ENCODE peak calls at places on chromosome 10, in nine cellular contexts. R is A549, Y is adipocyte, P is neural progenitor cell, D is astrocyte of the spinal cord, W is spleen, T is heart right ventricle, L is GM23248, G is GM12865. O is an unnamed sample.

GRCh38 chr10:62016477-62017140 is 115.1 kb downstream of the ARID5B start:
- DNase-seq in D (no peak), W (no peak), G (no peak), Y (peak; percentile 33), L (peak; percentile 52), R (no peak), T (no peak), P (no peak), O (no peak)

GRCh38 chr10:94131885-94132284 is 138.2 kb downstream of the PLCE1 start:
- DNase-seq in G (no peak), Y (peak; percentile 50), D (peak; percentile 50), P (no peak), W (no peak), L (peak; percentile 80), T (no peak), R (no peak), O (no peak)

GRCh38 chr10:118763202-118763988 is 8.6 kb upstream of the CACUL1 start:
- DNase-seq in R (no peak), T (no peak), P (no peak), G (no peak), W (no peak), L (peak; percentile 12), Y (no peak), D (no peak), O (no peak)

GRCh38 chr10:62996925-62997324 is 136.2 kb upstream of the NRBF2 start:
- DNase-seq in W (no peak), R (no peak), P (no peak), T (no peak), Y (no peak), G (no peak), L (no peak), D (no peak), O (no peak)

GRCh38 chr10:109919224-109919623 is 4.1 kb downstream of the XPNPEP1 start:
- DNase-seq in D (no peak), W (no peak), T (no peak), P (no peak), Y (no peak), R (no peak), L (no peak), G (peak; percentile 34), O (no peak)

GRCh38 chr10:20976390-20976789 is 79.3 kb upstream of the NEBL start:
- DNase-seq in D (no peak), L (no peak), R (no peak), P (no peak), W (no peak), Y (no peak), G (no peak), T (no peak), O (no peak)

GRCh38 chr10:73585223-73585784 is 5.8 kb downstream of the USP54 start:
- DNase-seq in Y (peak; percentile 19), L (peak; percentile 52), W (no peak), P (no peak), D (no peak), G (no peak), T (no peak), R (no peak), O (no peak)

GRCh38 chr10:112953075-112953501 is 3.0 kb downstream of the TCF7L2 start:
- DNase-seq in T (peak; percentile 45), G (no peak), P (peak; percentile 64), R (no peak), W (peak; percentile 80), D (peak; percentile 50), L (peak; percentile 60), Y (no peak), O (no peak)

GRCh38 chr10:61882621-61883375 is 18.7 kb upstream of the ARID5B start:
- DNase-seq in P (no peak), W (no peak), G (no peak), L (peak; percentile 75), R (no peak), T (no peak), Y (peak; percentile 31), D (peak; percentile 18), O (no peak)

GRCh38 chr10:30688456-30688855 is 58.9 kb upstream of the LYZL2 start:
- DNase-seq in G (no peak), L (no peak), P (no peak), D (no peak), R (no peak), T (no peak), W (no peak), Y (no peak), O (no peak)

GRCh38 chr10:110138197-110138812 is 69.1 kb upstream of the MXI1 start:
- DNase-seq in T (no peak), D (peak; percentile 72), R (peak; percentile 67), Y (peak; percentile 85), G (peak; percentile 71), P (peak; percentile 79), W (no peak), L (peak; percentile 75), O (no peak)

GRCh38 chr10:73641272-73642060 is at the start of gene MYOZ1:
- DNase-seq in P (no peak), G (no peak), W (no peak), T (no peak), D (no peak), R (no peak), Y (peak; percentile 70), L (peak; percentile 59), O (no peak)

GRCh38 chr10:103545366-103545765 is 51.9 kb downstream of the NEURL1 start:
- DNase-seq in L (no peak), Y (no peak), T (no peak), D (no peak), G (no peak), W (peak; percentile 53), P (no peak), R (no peak), O (no peak)

GRCh38 chr10:69956833-69957230 is 95.8 kb upstream of the MACROH2A2 start:
- DNase-seq in P (no peak), W (no peak), D (no peak), Y (no peak), T (no peak), L (no peak), G (no peak), R (no peak), O (no peak)

GRCh38 chr10:117540640-117541404 is 1.7 kb upstream of the EMX2 start:
- DNase-seq in D (no peak), P (no peak), R (no peak), L (no peak), T (no peak), Y (no peak), W (no peak), G (no peak), O (no peak)
- H3K4me3 ChIP-seq in D (no peak overlapping the region), P (peak overlapping the region; percentile 83), R (no peak overlapping the region), L (peak overlapping the region; percentile 95), T (no peak overlapping the region), Y (peak overlapping the region; percentile 96), W (no peak overlapping the region), G (no peak overlapping the region), O (peak overlapping the region; percentile 94)

GRCh38 chr10:127215882-127216281 is 19.5 kb upstream of the INSYN2A start:
- DNase-seq in T (no peak), R (no peak), W (no peak), D (peak; percentile 34), P (peak; percentile 49), L (no peak), Y (no peak), G (no peak), O (no peak)
- H3K4me3 ChIP-seq in T (no peak overlapping the region), R (no peak overlapping the region), W (no peak overlapping the region), D (no peak overlapping the region), P (no peak overlapping the region), L (no peak overlapping the region), Y (no peak overlapping the region), G (no peak overlapping the region), O (no peak overlapping the region)

GRCh38 chr10:66786705-66787104 is 139.1 kb upstream of the LRRTM3 start:
- DNase-seq in P (no peak), L (no peak), D (no peak), W (no peak), Y (no peak), T (no peak), G (no peak), R (no peak), O (no peak)

GRCh38 chr10:66784796-66785195 is 141.0 kb upstream of the LRRTM3 start:
- DNase-seq in T (no peak), D (no peak), L (no peak), G (no peak), Y (peak; percentile 52), W (no peak), R (no peak), P (no peak), O (no peak)

GRCh38 chr10:66782776-66783175 is 143.1 kb upstream of the LRRTM3 start:
- DNase-seq in P (no peak), Y (no peak), R (no peak), L (peak; percentile 6), D (peak; percentile 23), G (no peak), W (no peak), T (no peak), O (no peak)

GRCh38 chr10:66783296-66783695 is 142.5 kb upstream of the LRRTM3 start:
- DNase-seq in G (no peak), W (no peak), T (no peak), R (no peak), L (peak; percentile 36), Y (peak; percentile 50), D (peak; percentile 55), P (no peak), O (no peak)

GRCh38 chr10:66788142-66788541 is 137.7 kb upstream of the LRRTM3 start:
- DNase-seq in W (no peak), L (no peak), T (no peak), D (no peak), Y (no peak), P (no peak), R (no peak), G (no peak), O (no peak)
- H3K4me3 ChIP-seq in W (no peak overlapping the region), L (no peak overlapping the region), T (no peak overlapping the region), D (no peak overlapping the region), Y (peak overlapping the region; percentile 30), P (no peak overlapping the region), R (no peak overlapping the region), G (no peak overlapping the region), O (no peak overlapping the region)

GRCh38 chr10:86968271-86968993 is at the start of gene ADIRF:
- DNase-seq in Y (peak; percentile 46), P (no peak), D (no peak), L (peak; percentile 62), W (peak; percentile 83), R (no peak), T (peak; percentile 71), G (no peak), O (no peak)

GRCh38 chr10:86969421-86970041 is 1.2 kb downstream of the ADIRF start:
- DNase-seq in G (no peak), T (no peak), L (peak; percentile 89), P (no peak), R (no peak), W (no peak), Y (peak; percentile 57), D (peak; percentile 29), O (no peak)

GRCh38 chr10:86970152-86970886 is 2.0 kb downstream of the ADIRF start:
- DNase-seq in L (peak; percentile 77), R (no peak), Y (peak; percentile 58), W (peak; percentile 88), P (peak; percentile 66), D (peak; percentile 39), G (no peak), T (peak; percentile 88), O (no peak)

GRCh38 chr10:86967481-86967941 is 771 bp upstream of the ADIRF start:
- DNase-seq in Y (no peak), L (no peak), P (no peak), T (no peak), D (no peak), W (no peak), G (no peak), R (no peak), O (no peak)

DNA sequence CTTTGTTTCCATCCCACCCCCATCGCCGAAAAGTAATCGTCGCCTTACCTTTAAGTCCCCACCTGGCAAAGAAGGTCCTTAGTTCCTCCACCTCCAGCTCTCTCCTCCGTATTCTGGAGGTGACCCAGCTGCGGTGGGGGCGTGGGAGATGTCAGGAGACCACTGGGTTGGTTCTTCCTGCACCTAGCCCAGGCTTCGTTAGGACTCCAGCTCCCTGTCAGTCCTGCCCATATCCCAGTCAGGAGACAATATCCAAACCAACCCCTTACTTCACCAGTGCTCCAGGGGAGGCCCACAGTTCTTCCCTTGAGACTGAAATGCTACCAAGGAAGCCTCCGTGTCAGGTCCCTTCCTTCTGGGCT is 693 bp downstream of the ADIRF start:
- DNase-seq in Y (no peak), D (no peak), R (no peak), G (no peak), L (no peak), W (no peak), P (no peak), T (no peak), O (no peak)
- H3K4me3 ChIP-seq in Y (peak overlapping the region; percentile 81), D (peak overlapping the region; percentile 34), R (no peak overlapping the region), G (no peak overlapping the region), L (peak overlapping the region; percentile 94), W (peak overlapping the region; percentile 74), P (no peak overlapping the region), T (peak overlapping the region; percentile 62), O (peak overlapping the region; percentile 40)

O was measured in AG04449.